ENCODE peak calls at places on chromosome 22, in six cellular contexts. One of them, this sample, is unnamed.

GRCh38 chr22:45129703-45130524 is 33.8 kb upstream of the NUP50 start:
- DNase-seq in K562: no peak
- DNase-seq in GM12878: no peak
- DNase-seq in A549: no peak
- DNase-seq in endothelial cell of umbilical vein: no peak
- DNase-seq in HepG2: no peak
- DNase-seq in this sample: no peak

GRCh38 chr22:49561976-49562375 is 265.7 kb downstream of the BRD1 start:
- DNase-seq in K562: no peak
- DNase-seq in A549: no peak
- DNase-seq in GM12878: no peak
- DNase-seq in HepG2: no peak
- DNase-seq in endothelial cell of umbilical vein: no peak
- DNase-seq in this sample: peak

GRCh38 chr22:36743591-36744412 is 32.1 kb downstream of the IFT27 start:
- DNase-seq in K562: no peak
- DNase-seq in GM12878: no peak
- DNase-seq in HepG2: no peak
- DNase-seq in A549: no peak
- DNase-seq in endothelial cell of umbilical vein: no peak
- DNase-seq in this sample: no peak

GRCh38 chr22:22070371-22070824 is 87.8 kb upstream of the TOP3B start:
- DNase-seq in GM12878: no peak
- DNase-seq in endothelial cell of umbilical vein: no peak
- DNase-seq in K562: no peak
- DNase-seq in A549: no peak
- DNase-seq in HepG2: no peak
- DNase-seq in this sample: peak

GRCh38 chr22:25853078-25853477 is 111.1 kb downstream of the MYO18B start:
- DNase-seq in A549: no peak
- DNase-seq in HepG2: no peak
- DNase-seq in endothelial cell of umbilical vein: no peak
- DNase-seq in GM12878: no peak
- DNase-seq in K562: peak
- DNase-seq in this sample: peak

GRCh38 chr22:25759825-25760231 is 17.8 kb downstream of the MYO18B start:
- DNase-seq in HepG2: peak
- DNase-seq in GM12878: no peak
- DNase-seq in K562: peak
- DNase-seq in A549: peak
- DNase-seq in endothelial cell of umbilical vein: peak
- DNase-seq in this sample: peak

GRCh38 chr22:49829044-49829719 is 1.5 kb upstream of the BRD1 start:
- DNase-seq in HepG2: no peak
- DNase-seq in A549: no peak
- DNase-seq in endothelial cell of umbilical vein: no peak
- DNase-seq in GM12878: no peak
- DNase-seq in K562: no peak
- DNase-seq in this sample: no peak

GRCh38 chr22:37037669-37038068 is 13.9 kb upstream of the KCTD17 start:
- DNase-seq in endothelial cell of umbilical vein: no peak
- DNase-seq in GM12878: no peak
- DNase-seq in K562: no peak
- DNase-seq in A549: no peak
- DNase-seq in HepG2: no peak
- DNase-seq in this sample: no peak

GRCh38 chr22:50713571-50714056 is 24.4 kb upstream of the ACR start:
- DNase-seq in K562: no peak
- DNase-seq in GM12878: no peak
- DNase-seq in A549: no peak
- DNase-seq in endothelial cell of umbilical vein: no peak
- DNase-seq in HepG2: no peak
- DNase-seq in this sample: no peak

GRCh38 chr22:28481725-28482124 is 197.9 kb downstream of the TTC28 start:
- DNase-seq in K562: no peak
- DNase-seq in A549: no peak
- DNase-seq in endothelial cell of umbilical vein: no peak
- DNase-seq in GM12878: no peak
- DNase-seq in HepG2: no peak
- DNase-seq in this sample: no peak

GRCh38 chr22:44711236-44711560 is 9.2 kb downstream of the PRR5 start:
- DNase-seq in endothelial cell of umbilical vein: no peak
- DNase-seq in A549: no peak
- DNase-seq in GM12878: no peak
- DNase-seq in K562: no peak
- DNase-seq in HepG2: no peak
- DNase-seq in this sample: no peak

GRCh38 chr22:37220543-37220968 is 8.3 kb upstream of the SSTR3 start:
- DNase-seq in GM12878: no peak
- DNase-seq in K562: no peak
- DNase-seq in HepG2: no peak
- DNase-seq in A549: no peak
- DNase-seq in endothelial cell of umbilical vein: no peak
- DNase-seq in this sample: no peak

GRCh38 chr22:27242111-27242436 is 559.5 kb downstream of the MN1 start:
- DNase-seq in endothelial cell of umbilical vein: no peak
- DNase-seq in HepG2: no peak
- DNase-seq in A549: no peak
- DNase-seq in K562: no peak
- DNase-seq in GM12878: no peak
- DNase-seq in this sample: no peak

GRCh38 chr22:41469218-41469851 is 418 bp downstream of the ACO2 start:
- DNase-seq in HepG2: no peak
- DNase-seq in A549: no peak
- DNase-seq in GM12878: no peak
- DNase-seq in K562: peak
- DNase-seq in endothelial cell of umbilical vein: no peak
- DNase-seq in this sample: peak

GRCh38 chr22:41925783-41926460 is 684 bp downstream of the TNFRSF13C start:
- DNase-seq in GM12878: no peak
- DNase-seq in HepG2: peak
- DNase-seq in A549: peak
- DNase-seq in K562: peak
- DNase-seq in endothelial cell of umbilical vein: peak
- DNase-seq in this sample: peak

GRCh38 chr22:17272511-17272991 is 53.3 kb upstream of the ADA2 start:
- DNase-seq in HepG2: no peak
- DNase-seq in endothelial cell of umbilical vein: no peak
- DNase-seq in K562: no peak
- DNase-seq in A549: no peak
- DNase-seq in GM12878: no peak
- DNase-seq in this sample: no peak

GRCh38 chr22:23256986-23257888 is 76.9 kb downstream of the BCR start:
- DNase-seq in GM12878: no peak
- DNase-seq in A549: no peak
- DNase-seq in HepG2: no peak
- DNase-seq in endothelial cell of umbilical vein: no peak
- DNase-seq in K562: no peak
- DNase-seq in this sample: no peak

GRCh38 chr22:18119409-18120110 is 9.0 kb downstream of the TUBA8 start:
- DNase-seq in endothelial cell of umbilical vein: no peak
- DNase-seq in A549: no peak
- DNase-seq in K562: no peak
- DNase-seq in GM12878: no peak
- DNase-seq in HepG2: no peak
- DNase-seq in this sample: no peak

GRCh38 chr22:44668190-44668885 is 33.7 kb upstream of the PRR5 start:
- DNase-seq in endothelial cell of umbilical vein: no peak
- DNase-seq in HepG2: no peak
- DNase-seq in A549: no peak
- DNase-seq in K562: no peak
- DNase-seq in GM12878: no peak
- DNase-seq in this sample: peak

DNA sequence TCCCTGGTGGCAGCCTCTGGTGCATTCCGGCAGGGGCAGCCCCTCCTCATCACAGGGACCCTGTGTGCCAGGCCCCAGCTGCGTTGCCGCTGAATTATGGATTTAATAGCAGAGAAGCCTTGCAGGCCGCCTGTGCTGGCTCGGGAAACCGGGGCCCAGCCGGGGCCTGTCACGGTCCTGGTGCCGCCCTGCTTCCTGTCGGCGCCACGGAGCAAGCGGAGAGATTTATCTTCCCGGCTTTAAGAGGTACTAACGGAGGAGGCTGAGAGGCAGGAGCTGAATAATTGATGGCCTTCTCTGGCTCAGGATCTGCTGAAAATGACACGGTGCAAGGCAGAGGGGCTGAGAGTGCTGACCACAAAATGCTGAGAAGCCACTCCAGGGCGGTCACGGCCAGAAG is 54.0 kb upstream of the CCDC188 start:
- DNase-seq in HepG2: no peak
- DNase-seq in K562: no peak
- DNase-seq in A549: no peak
- DNase-seq in endothelial cell of umbilical vein: no peak
- DNase-seq in GM12878: no peak
- DNase-seq in this sample: no peak
- TF ChIP-seq MYC in HepG2: no peak
- TF ChIP-seq MYC in K562: no peak
- TF ChIP-seq MYC in A549: no peak
- TF ChIP-seq MYC in endothelial cell of umbilical vein: no peak
- TF ChIP-seq MYC in GM12878: no peak
- TF ChIP-seq MYC in this sample: no peak

GRCh38 chr22:31572939-31573338 is 76.6 kb downstream of the SFI1 start:
- DNase-seq in HepG2: no peak
- DNase-seq in endothelial cell of umbilical vein: no peak
- DNase-seq in K562: no peak
- DNase-seq in GM12878: no peak
- DNase-seq in A549: no peak
- DNase-seq in this sample: no peak

GRCh38 chr22:31575190-31575589 is 78.9 kb downstream of the SFI1 start:
- DNase-seq in GM12878: no peak
- DNase-seq in endothelial cell of umbilical vein: no peak
- DNase-seq in HepG2: no peak
- DNase-seq in A549: no peak
- DNase-seq in K562: no peak
- DNase-seq in this sample: no peak

GRCh38 chr22:31578171-31578570 is 81.8 kb downstream of the SFI1 start:
- DNase-seq in GM12878: no peak
- DNase-seq in K562: no peak
- DNase-seq in HepG2: no peak
- DNase-seq in endothelial cell of umbilical vein: no peak
- DNase-seq in A549: no peak
- DNase-seq in this sample: no peak

GRCh38 chr22:31577711-31578110 is 81.4 kb downstream of the SFI1 start:
- DNase-seq in endothelial cell of umbilical vein: no peak
- DNase-seq in GM12878: no peak
- DNase-seq in K562: no peak
- DNase-seq in HepG2: no peak
- DNase-seq in A549: no peak
- DNase-seq in this sample: no peak

DNA sequence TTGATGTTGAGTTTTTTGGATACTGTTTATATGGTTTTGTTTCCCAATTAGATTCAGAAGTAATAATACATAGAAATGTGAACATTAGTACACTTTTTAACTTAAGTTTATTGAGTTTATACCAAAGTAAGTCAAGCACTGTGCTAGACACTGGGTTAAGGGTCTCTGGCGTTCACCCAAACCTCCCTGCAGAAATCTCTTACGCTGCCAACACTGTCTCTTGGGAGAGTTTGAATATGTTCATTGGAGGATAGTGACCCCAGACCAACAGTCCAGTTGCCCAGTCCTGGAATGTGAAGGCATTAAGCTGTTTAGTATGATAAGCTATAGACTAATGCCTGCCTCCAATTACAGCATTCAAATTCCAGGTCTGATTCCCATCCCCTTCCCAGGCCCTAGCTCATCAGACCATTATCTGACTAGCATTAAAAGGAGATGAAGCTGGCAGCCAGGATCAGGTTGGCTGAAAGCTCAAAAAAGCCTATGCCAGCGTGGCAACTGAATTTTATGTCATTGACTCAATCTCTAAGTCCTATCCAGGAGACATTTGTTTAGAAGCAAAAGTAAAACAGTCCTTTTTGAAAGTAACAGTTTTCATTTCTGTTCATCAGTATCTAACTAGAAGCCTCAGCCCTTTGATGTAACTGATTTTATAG is 77.8 kb downstream of the SFI1 start:
- DNase-seq in GM12878: no peak
- DNase-seq in A549: no peak
- DNase-seq in HepG2: no peak
- DNase-seq in endothelial cell of umbilical vein: no peak
- DNase-seq in K562: no peak
- DNase-seq in this sample: no peak
- TF ChIP-seq MYC in GM12878: no peak
- TF ChIP-seq MYC in A549: no peak
- TF ChIP-seq MYC in HepG2: no peak
- TF ChIP-seq MYC in endothelial cell of umbilical vein: no peak
- TF ChIP-seq MYC in K562: no peak
- TF ChIP-seq MYC in this sample: no peak

DNA sequence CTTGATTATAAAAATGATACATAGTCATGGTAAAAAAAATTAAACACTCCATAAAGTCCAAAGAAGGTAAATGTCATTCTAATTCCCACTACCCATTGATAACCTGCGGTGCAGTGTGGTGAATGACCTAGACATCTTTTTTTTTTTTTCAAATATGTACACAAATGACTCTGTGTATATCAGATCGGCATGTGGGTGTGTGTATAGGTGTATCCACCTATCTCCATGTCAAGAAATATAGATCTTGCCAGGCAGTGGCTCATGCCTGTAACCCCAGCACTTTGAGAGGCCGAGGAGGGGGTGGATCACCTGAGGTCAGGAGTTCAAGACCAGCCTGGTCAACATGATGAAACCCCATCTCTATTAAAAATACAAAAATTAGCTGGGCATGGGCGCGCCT is 18.4 kb upstream of the CBX6 start:
- DNase-seq in endothelial cell of umbilical vein: no peak
- DNase-seq in HepG2: no peak
- DNase-seq in GM12878: no peak
- DNase-seq in A549: no peak
- DNase-seq in K562: no peak
- DNase-seq in this sample: no peak
- TF ChIP-seq MYC in endothelial cell of umbilical vein: no peak
- TF ChIP-seq MYC in HepG2: no peak
- TF ChIP-seq MYC in GM12878: no peak
- TF ChIP-seq MYC in A549: no peak
- TF ChIP-seq MYC in K562: no peak
- TF ChIP-seq MYC in this sample: no peak

DNA sequence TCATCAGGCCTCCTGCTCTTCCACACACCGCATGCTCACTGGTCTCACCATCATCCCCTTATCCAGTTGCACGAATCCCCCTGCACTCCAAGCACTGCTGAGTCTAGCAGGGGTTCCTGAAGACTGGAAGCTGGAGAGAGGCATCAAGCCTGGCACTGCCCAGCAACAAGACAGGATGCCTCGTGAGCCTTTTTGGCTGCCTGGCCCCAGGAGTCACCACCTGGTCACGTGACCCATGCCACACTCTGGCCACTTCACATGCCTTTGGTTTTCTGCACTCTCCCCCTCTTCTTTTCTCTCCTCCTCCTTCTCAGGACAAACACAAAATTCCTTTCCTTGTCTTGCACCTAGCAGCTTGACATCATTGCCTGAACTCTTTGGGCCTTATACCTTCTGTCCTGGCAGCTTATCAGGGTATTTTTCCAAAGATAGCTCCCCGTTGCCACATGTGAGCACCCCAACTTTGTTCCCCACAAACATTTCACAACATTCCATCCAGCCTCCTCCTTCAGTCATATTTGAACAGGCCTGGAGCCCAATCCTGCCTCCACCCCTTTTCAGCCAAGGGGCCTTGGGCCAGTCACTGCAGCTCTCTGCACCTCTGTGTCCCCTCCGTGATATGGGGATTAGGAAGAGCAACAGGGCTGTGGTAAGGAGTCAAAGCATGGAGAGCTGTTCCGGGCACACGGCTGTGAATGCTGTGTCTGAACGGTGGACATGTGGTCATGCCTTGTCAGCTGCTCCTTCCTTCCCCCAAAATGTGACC is 2.8 kb upstream of the PACSIN2 start:
- DNase-seq in K562: no peak
- DNase-seq in A549: no peak
- DNase-seq in GM12878: no peak
- DNase-seq in HepG2: no peak
- DNase-seq in endothelial cell of umbilical vein: no peak
- DNase-seq in this sample: no peak
- TF ChIP-seq MYC in K562: no peak
- TF ChIP-seq MYC in A549: no peak
- TF ChIP-seq MYC in GM12878: no peak
- TF ChIP-seq MYC in HepG2: no peak
- TF ChIP-seq MYC in endothelial cell of umbilical vein: no peak
- TF ChIP-seq MYC in this sample: no peak